ENCODE peak calls at places on chromosomes 6 and 20, in six cellular contexts. Y, P, S, D, C and E are unnamed samples. For H3K4me1, the result is how much of the 10 kb centered on the place peaks cover.

GRCh38 chr6:158649289-158650143 is at the start of gene SYTL3:
- DNase-seq in Y (no peak), P (no peak), S (peak), D (peak), C (no peak), E (peak)

GRCh38 chr6:133410628-133411027 is 169.5 kb downstream of the EYA4 start:
- DNase-seq in Y (no peak), P (peak), S (no peak), D (no peak), C (no peak), E (no peak)

GRCh38 chr20:53750827-53751393 is 157.3 kb upstream of the ZNF217 start:
- DNase-seq in Y (no peak), P (no peak), S (peak), D (peak), C (no peak), E (no peak)

GRCh38 chr6:1821188-1822183 is 211.8 kb downstream of the FOXC1 start:
- DNase-seq in Y (no peak), P (no peak), S (no peak), D (no peak), C (no peak), E (no peak)

GRCh38 chr6:161545741-161546140 is 271.9 kb upstream of the AGPAT4 start:
- DNase-seq in Y (no peak), P (no peak), S (no peak), D (no peak), C (no peak), E (no peak)

GRCh38 chr20:3465301-3465700 is 5.5 kb upstream of the ATRN start:
- DNase-seq in Y (no peak), P (no peak), S (no peak), D (no peak), C (no peak), E (no peak)

GRCh38 chr6:148989585-148989984 is 242.8 kb downstream of the UST start:
- DNase-seq in Y (no peak), P (no peak), S (no peak), D (no peak), C (no peak), E (no peak)

GRCh38 chr6:157787080-157787479 is 36.0 kb upstream of the SNX9 start:
- DNase-seq in Y (no peak), P (no peak), S (no peak), D (no peak), C (peak), E (no peak)

GRCh38 chr6:36682328-36683144 is 4.0 kb downstream of the CDKN1A start:
- DNase-seq in Y (peak), P (no peak), S (peak), D (peak), C (peak), E (peak)

GRCh38 chr20:51265366-51265765 is 242.5 kb upstream of the KCNG1 start:
- DNase-seq in Y (no peak), P (no peak), S (no peak), D (no peak), C (no peak), E (no peak)

GRCh38 chr6:53280207-53280606 is 68.5 kb downstream of the ELOVL5 start:
- DNase-seq in Y (no peak), P (no peak), S (no peak), D (no peak), C (no peak), E (no peak)

GRCh38 chr20:38872036-38872435 is 54.2 kb upstream of the FAM83D start:
- DNase-seq in Y (no peak), P (no peak), S (no peak), D (no peak), C (no peak), E (no peak)

GRCh38 chr6:23499549-23499948 is 626.5 kb upstream of the NRSN1 start:
- DNase-seq in Y (no peak), P (no peak), S (no peak), D (no peak), C (no peak), E (no peak)

GRCh38 chr20:32583581-32584045 is 1.5 kb downstream of the NOL4L start:
- DNase-seq in Y (no peak), P (peak), S (no peak), D (no peak), C (no peak), E (no peak)

GRCh38 chr6:157912326-157912725 is 69.3 kb upstream of the SYNJ2 start:
- DNase-seq in Y (no peak), P (no peak), S (no peak), D (no peak), C (no peak), E (no peak)

GRCh38 chr6:87093651-87094050 is 1.3 kb downstream of the CGA start:
- DNase-seq in Y (no peak), P (no peak), S (no peak), D (no peak), C (no peak), E (no peak)

GRCh38 chr20:1005452-1006027 is 3.4 kb upstream of the RSPO4 start:
- DNase-seq in Y (no peak), P (peak), S (no peak), D (peak), C (no peak), E (no peak)

GRCh38 chr20:48945840-48946514 is 24.5 kb downstream of the ARFGEF2 start:
- DNase-seq in Y (peak), P (no peak), S (no peak), D (no peak), C (no peak), E (no peak)

GRCh38 chr20:2699775-2700413 is 7.3 kb downstream of the EBF4 start:
- DNase-seq in Y (no peak), P (no peak), S (no peak), D (no peak), C (no peak), E (no peak)

GRCh38 chr6:170289108-170289931 is 1.6 kb downstream of the DLL1 start:
- DNase-seq in Y (no peak), P (peak), S (no peak), D (peak), C (no peak), E (no peak)

GRCh38 chr20:61972910-61973508 is 92.7 kb downstream of the TAF4 start:
- DNase-seq in Y (no peak), P (no peak), S (no peak), D (peak), C (no peak), E (no peak)

GRCh38 chr20:32465092-32465900 is 107.2 kb downstream of the ASXL1 start:
- DNase-seq in Y (peak), P (no peak), S (no peak), D (peak), C (peak), E (peak)

GRCh38 chr6:142925575-142926110 is 19.3 kb downstream of the HIVEP2 start:
- DNase-seq in Y (no peak), P (no peak), S (no peak), D (no peak), C (no peak), E (no peak)

GRCh38 chr6:89794324-89794723 is 25.3 kb downstream of the MDN1 start:
- DNase-seq in Y (no peak), P (no peak), S (no peak), D (no peak), C (no peak), E (no peak)

GRCh38 chr20:3135507-3136070 is 24.1 kb downstream of the FASTKD5 start:
- DNase-seq in Y (no peak), P (no peak), S (no peak), D (no peak), C (no peak), E (no peak)

GRCh38 chr6:42201382-42201781 is 6.6 kb upstream of the GUCA1B start:
- DNase-seq in Y (no peak), P (no peak), S (no peak), D (no peak), C (no peak), E (no peak)

GRCh38 chr6:113529191-113529590 is 328.0 kb upstream of the MARCKS start:
- DNase-seq in Y (no peak), P (no peak), S (no peak), D (no peak), C (no peak), E (no peak)

GRCh38 chr6:123547216-123547978 is 89.4 kb downstream of the TRDN start:
- DNase-seq in Y (no peak), P (no peak), S (no peak), D (no peak), C (no peak), E (no peak)

GRCh38 chr20:610130-611046 is at the start of gene TCF15:
- DNase-seq in Y (no peak), P (peak), S (no peak), D (no peak), C (peak), E (peak)

GRCh38 chr6:27138837-27139752 is 108.4 kb upstream of the PRSS16 start:
- DNase-seq in Y (peak), P (peak), S (peak), D (peak), C (no peak), E (peak)

GRCh38 chr20:45340951-45341350 is 7.3 kb downstream of the SDC4 start:
- DNase-seq in Y (no peak), P (peak), S (no peak), D (no peak), C (no peak), E (no peak)

GRCh38 chr20:45338121-45339030 is 9.8 kb downstream of the SDC4 start:
- DNase-seq in Y (no peak), P (no peak), S (no peak), D (no peak), C (no peak), E (no peak)

GRCh38 chr20:45339084-45339483 is 9.1 kb downstream of the SDC4 start:
- DNase-seq in Y (no peak), P (no peak), S (no peak), D (no peak), C (no peak), E (no peak)

GRCh38 chr20:45340236-45340847 is 7.9 kb downstream of the SDC4 start:
- DNase-seq in Y (no peak), P (no peak), S (no peak), D (no peak), C (no peak), E (peak)

DNA sequence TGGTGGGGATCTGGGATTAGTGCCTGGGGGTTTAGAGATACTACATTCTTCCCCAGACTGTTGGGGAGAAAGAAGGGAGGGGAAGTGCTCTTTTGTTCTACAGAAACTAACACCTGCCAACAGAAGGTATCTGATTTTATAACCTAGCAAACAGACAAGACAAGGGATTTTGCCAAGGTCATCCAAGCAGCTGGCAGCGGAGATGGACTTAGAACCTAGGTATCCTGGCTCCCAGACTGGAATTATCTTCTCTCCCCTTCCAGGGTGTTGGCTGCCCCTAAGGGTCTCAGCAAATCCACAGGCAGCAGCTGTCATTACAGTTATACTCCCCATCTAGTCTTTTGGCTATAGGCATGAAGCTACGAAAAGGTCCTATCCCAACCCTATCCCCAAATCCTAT is 8.4 kb downstream of the SDC4 start:
- DNase-seq in Y (no peak), P (no peak), S (no peak), D (no peak), C (no peak), E (no peak)
- H3K4me1 ChIP-seq in Y (half or more), P (half or more), S (under half), D (half or more), C (half or more), E (half or more)

GRCh38 chr6:135180458-135181332 is at the start of gene MYB:
- DNase-seq in Y (peak), P (peak), S (peak), D (no peak), C (peak), E (peak)

GRCh38 chr6:135182993-135183531 is 2.0 kb downstream of the MYB start:
- DNase-seq in Y (peak), P (peak), S (peak), D (no peak), C (no peak), E (peak)

GRCh38 chr6:135182120-135182992 is 1.2 kb downstream of the MYB start:
- DNase-seq in Y (peak), P (peak), S (peak), D (no peak), C (peak), E (peak)

GRCh38 chr6:135181333-135182119 is 418 bp downstream of the MYB start:
- DNase-seq in Y (no peak), P (peak), S (peak), D (no peak), C (no peak), E (no peak)

DNA sequence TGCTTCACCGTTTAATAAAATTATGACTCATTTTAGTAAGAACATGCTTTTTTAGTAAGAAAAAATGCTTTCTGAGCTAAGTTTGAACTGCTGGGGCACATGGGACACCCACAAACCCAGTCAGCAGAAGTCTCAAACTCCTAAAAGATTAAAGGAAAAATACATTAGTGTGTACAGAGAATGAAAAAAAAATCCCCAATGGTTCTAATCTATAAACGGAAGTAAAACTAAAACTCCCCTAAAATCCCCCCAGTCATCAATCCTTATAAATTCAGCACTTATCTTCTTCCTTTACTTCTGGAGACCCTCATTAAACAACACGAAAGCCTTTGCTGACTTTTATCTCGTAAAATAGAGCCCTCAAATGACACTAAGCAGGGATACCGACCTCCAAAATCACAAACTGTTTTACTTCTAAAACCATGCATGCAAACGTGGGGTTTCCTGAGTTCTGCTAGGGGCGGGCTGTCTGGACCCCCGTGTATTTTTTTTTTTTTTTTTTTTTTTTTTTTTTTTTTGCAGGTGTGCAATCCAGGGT is 1.1 kb upstream of the MYB start:
- DNase-seq in Y (no peak), P (no peak), S (no peak), D (no peak), C (no peak), E (no peak)
- H3K4me3 ChIP-seq in Y (no peak), P (peak), S (peak), D (peak), C (peak), E (peak)

GRCh38 chr20:41357424-41358163 is 9.0 kb downstream of the EMILIN3 start:
- DNase-seq in Y (no peak), P (no peak), S (no peak), D (no peak), C (no peak), E (no peak)
- TF ChIP-seq CTCF in Y (no peak), P (no peak), S (no peak), D (no peak), C (no peak), E (no peak)

DNA sequence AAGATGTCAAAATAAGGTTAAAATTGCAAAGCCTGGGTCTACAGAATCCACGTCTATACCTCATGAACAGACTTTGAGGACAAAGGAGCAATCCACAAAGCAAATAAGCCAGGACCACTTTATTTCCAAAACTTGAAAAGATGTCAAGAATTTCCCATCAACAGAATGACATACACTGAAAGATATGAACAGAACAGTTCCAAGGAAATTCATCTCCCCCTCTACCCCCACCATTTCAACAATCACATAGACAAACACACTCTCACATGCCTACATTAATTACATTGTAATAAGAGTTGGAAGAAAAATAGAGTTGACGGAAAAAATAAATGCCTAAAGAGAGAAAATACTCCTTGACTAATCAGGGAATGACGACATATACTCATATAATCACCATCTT is 45.2 kb upstream of the NHSL1 start:
- DNase-seq in Y (no peak), P (no peak), S (no peak), D (no peak), C (no peak), E (no peak)
- H3K4me1 ChIP-seq in Y (under half), P (under half), S (under half), D (under half), C (under half), E (under half)

DNA sequence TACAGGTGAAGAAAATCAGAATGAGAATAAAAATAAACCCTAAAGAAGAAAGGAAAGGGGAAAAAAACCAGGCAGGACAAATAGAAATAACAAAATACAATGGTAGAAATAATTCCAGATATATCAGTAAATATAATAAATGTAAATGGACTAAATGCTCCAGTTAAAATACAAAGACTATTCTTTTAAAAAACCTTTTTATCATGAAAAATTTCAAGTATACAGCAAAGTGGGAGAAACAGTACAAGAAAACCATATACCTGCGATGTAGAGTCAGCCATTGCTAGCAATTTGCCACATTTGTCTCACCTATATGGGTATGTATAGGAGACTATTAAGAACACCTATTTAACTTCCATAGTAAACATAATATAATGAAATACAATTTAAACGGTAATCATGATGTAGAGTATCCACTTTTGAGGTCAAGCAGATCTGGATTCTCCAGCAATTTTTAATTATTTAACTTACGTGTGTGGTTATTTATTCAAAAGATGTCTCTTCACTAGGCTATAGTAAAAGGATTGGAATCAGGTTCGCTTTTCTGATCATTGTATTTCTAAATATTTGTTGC is 914 bp upstream of the VAPB start:
- DNase-seq in Y (no peak), P (no peak), S (no peak), D (no peak), C (no peak), E (no peak)
- H3K4me3 ChIP-seq in Y (no peak), P (peak), S (no peak), D (peak), C (peak), E (peak)

GRCh38 chr6:92806254-92806653 is 613.1 kb downstream of the EPHA7 start:
- DNase-seq in Y (no peak), P (no peak), S (no peak), D (no peak), C (no peak), E (no peak)

DNA sequence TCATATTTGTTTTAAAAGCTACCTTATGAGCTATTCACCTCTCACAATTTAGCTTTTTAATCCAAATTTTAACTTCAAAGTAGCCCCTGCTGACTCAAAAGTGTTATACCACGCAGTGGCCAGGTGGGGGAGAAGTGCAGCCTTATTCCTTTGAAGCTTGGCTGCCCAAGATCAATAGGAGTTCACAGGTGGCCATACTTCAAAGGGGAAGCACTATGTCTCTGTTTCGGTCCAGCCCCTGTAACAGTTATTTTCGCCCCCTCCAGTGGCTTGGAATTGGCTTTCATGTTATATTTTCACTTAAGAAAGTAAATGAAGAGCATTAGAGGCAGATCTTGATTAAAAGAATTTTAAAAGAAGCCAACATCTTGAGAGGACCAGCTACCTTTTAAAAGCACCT is 608.4 kb downstream of the EPHA7 start:
- DNase-seq in Y (peak), P (peak), S (no peak), D (no peak), C (no peak), E (no peak)
- TF ChIP-seq CTCF in Y (peak), P (peak), S (no peak), D (no peak), C (no peak), E (peak)

GRCh38 chr6:30676660-30677270 is 4.0 kb upstream of the DHX16 start:
- DNase-seq in Y (no peak), P (no peak), S (no peak), D (no peak), C (no peak), E (no peak)
- H3K4me1 ChIP-seq in Y (under half), P (under half), S (under half), D (under half), C (under half), E (under half)

GRCh38 chr20:50099565-50099991 is 13.4 kb downstream of the UBE2V1 start:
- DNase-seq in Y (no peak), P (no peak), S (no peak), D (no peak), C (no peak), E (no peak)
- H3K4me3 ChIP-seq in Y (no peak), P (no peak), S (no peak), D (no peak), C (no peak), E (no peak)